ENCODE peak calls at places on chromosomes 2 and 18, in ten cellular contexts. P, S, Q, F, V, U, B, Y, X and E are unnamed samples.

GRCh38 chr2:44170337-44170736 is 1.7 kb downstream of the PPM1B start:
- DNase-seq in X (no peak), Q (no peak), Y (no peak), U (no peak), V (no peak), P (no peak), F (no peak), S (no peak), B (no peak), E (no peak)

GRCh38 chr2:223247136-223247535 is 195.1 kb downstream of the KCNE4 start:
- DNase-seq in F (no peak), X (no peak), U (no peak), B (peak; percentile 28), S (no peak), Q (no peak), Y (no peak), V (peak; percentile 40), P (no peak), E (no peak)

GRCh38 chr18:67261931-67262552 is 254.5 kb downstream of the DSEL start:
- DNase-seq in X (no peak), B (no peak), F (no peak), V (no peak), U (no peak), Q (no peak), Y (no peak), S (no peak), P (no peak), E (no peak)

GRCh38 chr2:176729706-176730569 is 460.7 kb downstream of the MTX2 start:
- DNase-seq in V (peak; percentile 95), U (peak; percentile 33), X (no peak), Q (no peak), B (no peak), Y (peak; percentile 62), P (no peak), F (no peak), S (peak; percentile 67), E (peak; percentile 41)

GRCh38 chr2:169683425-169684134 is 10.6 kb downstream of the CFAP210 start:
- DNase-seq in Q (no peak), U (no peak), B (no peak), P (no peak), S (no peak), V (no peak), Y (no peak), F (no peak), X (no peak), E (no peak)

GRCh38 chr2:79860233-79861058 is 347.6 kb downstream of the CTNNA2 start:
- DNase-seq in Y (no peak), F (no peak), B (no peak), V (no peak), S (no peak), P (no peak), U (no peak), Q (no peak), X (no peak), E (no peak)

GRCh38 chr2:7430869-7431641 is 513.8 kb downstream of the RNF144A start:
- DNase-seq in V (no peak), P (no peak), B (no peak), F (no peak), Y (peak; percentile 79), S (no peak), Q (no peak), X (peak; percentile 91), U (no peak), E (no peak)

GRCh38 chr2:113124181-113124961 is 3.0 kb upstream of the IL1RN start:
- DNase-seq in V (no peak), B (no peak), X (no peak), F (peak; percentile 38), Q (no peak), Y (no peak), S (no peak), P (no peak), U (no peak), E (no peak)

GRCh38 chr18:69974365-69974764 is 26.7 kb upstream of the CD226 start:
- DNase-seq in X (no peak), B (no peak), F (no peak), S (no peak), P (no peak), Q (no peak), V (no peak), Y (no peak), U (no peak), E (no peak)

GRCh38 chr2:72146357-72147302 is 1.0 kb downstream of the CYP26B1 start:
- DNase-seq in P (peak; percentile 46), X (peak; percentile 75), U (peak; percentile 13), V (peak; percentile 13), B (no peak), S (no peak), Q (peak; percentile 62), Y (peak; percentile 49), F (no peak), E (peak; percentile 18)

GRCh38 chr2:148813603-148814065 is 61.4 kb upstream of the KIF5C start:
- DNase-seq in S (no peak), U (no peak), F (peak; percentile 76), B (no peak), X (no peak), P (no peak), Y (no peak), V (no peak), Q (no peak), E (no peak)
- TF ChIP-seq POLR2A in S (no peak), U (no peak), F (peak; percentile 36), B (no peak), X (no peak), P (no peak), Y (no peak), V (no peak), Q (no peak), E (no peak)

DNA sequence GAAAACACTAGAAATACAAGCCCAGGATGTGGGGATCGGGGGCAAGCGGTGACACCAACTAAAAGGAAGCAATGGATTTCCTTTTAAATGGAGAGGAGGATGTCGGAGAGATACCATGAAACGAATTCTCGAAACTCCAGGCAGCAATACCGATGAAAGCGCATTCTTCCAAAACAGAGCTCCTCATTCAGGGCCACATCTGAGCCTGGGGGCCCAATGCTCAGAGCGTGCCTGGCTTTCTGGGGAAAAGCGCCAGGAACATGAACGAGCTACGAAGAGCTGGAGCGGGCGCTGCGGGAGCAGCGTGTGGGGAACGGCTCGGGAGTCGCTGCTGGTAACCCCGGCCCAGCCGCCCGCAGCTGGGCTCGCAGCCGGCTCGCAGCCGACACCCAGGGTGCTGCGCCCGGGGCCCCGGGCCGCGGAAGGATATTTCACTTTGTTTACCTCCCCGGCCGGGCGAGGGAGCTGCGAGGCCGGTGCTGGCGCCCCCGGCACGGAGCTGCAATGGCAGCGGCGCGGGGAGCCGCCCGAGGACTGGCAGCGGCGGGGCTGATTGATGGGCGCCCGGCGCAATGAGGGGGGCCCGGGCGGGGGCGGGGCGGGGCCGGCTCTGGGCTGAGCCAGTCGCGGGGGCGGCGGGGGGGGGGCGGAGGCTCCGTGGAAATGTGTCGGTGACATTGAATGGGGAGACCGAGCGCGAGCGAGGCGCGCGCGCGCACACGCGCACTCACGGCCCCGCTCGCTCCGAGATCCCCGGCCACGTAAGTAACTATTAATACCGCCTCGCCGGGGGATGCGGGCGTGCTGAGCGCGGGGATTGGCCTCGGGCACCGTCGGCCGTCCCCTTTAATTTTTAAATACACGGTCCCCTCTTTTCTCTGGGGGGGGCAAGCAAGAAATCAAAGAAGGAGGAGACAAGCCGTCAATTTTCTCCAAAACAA is at the start of gene TRIB2:
- DNase-seq in U (peak; percentile 85), Y (peak; percentile 68), F (no peak), B (peak; percentile 61), Q (peak; percentile 92), V (peak; percentile 85), P (peak; percentile 82), X (peak; percentile 98), S (peak; percentile 92), E (peak; percentile 93)
- TF ChIP-seq POLR2A in U (peak; percentile 36), Y (no peak), F (peak; percentile 54), B (no peak), Q (peak; percentile 38), V (peak; percentile 67), P (peak; percentile 50), X (no peak), S (peak; percentile 84), E (peak; percentile 56)

GRCh38 chr2:144505245-144505801 is 14.6 kb downstream of the ZEB2 start:
- DNase-seq in X (no peak), F (no peak), V (no peak), U (no peak), Y (no peak), P (no peak), S (no peak), B (no peak), Q (no peak), E (no peak)
- TF ChIP-seq POLR2A in X (no peak), F (no peak), V (no peak), U (no peak), Y (no peak), P (no peak), S (no peak), B (no peak), Q (no peak), E (no peak)

GRCh38 chr2:20267529-20267928 is 42.6 kb upstream of the SDC1 start:
- DNase-seq in P (no peak), X (no peak), V (no peak), Q (no peak), Y (no peak), F (no peak), B (no peak), S (no peak), U (no peak), E (no peak)
- TF ChIP-seq POLR2A in P (no peak), X (no peak), V (no peak), Q (no peak), Y (no peak), F (no peak), B (no peak), S (no peak), U (no peak), E (no peak)

GRCh38 chr2:216691210-216691741 is 4.1 kb downstream of the IGFBP5 start:
- DNase-seq in P (no peak), V (no peak), Y (peak; percentile 74), X (no peak), Q (peak; percentile 96), U (peak; percentile 86), F (no peak), B (no peak), S (peak; percentile 52), E (peak; percentile 89)
- TF ChIP-seq POLR2A in P (no peak), V (no peak), Y (no peak), X (no peak), Q (no peak), U (no peak), F (no peak), B (no peak), S (no peak), E (peak; percentile 34)

GRCh38 chr18:3665780-3666525 is 216.0 kb downstream of the TGIF1 start:
- DNase-seq in V (peak; percentile 90), F (peak; percentile 30), Y (peak; percentile 83), S (peak; percentile 87), U (peak; percentile 88), P (peak; percentile 84), Q (peak; percentile 91), B (peak; percentile 95), X (no peak), E (peak; percentile 89)
- TF ChIP-seq POLR2A in V (no peak), F (no peak), Y (no peak), S (peak; percentile 22), U (no peak), P (no peak), Q (no peak), B (no peak), X (no peak), E (no peak)

GRCh38 chr2:64988420-64989125 is 626 bp upstream of the SLC1A4 start:
- DNase-seq in Y (peak; percentile 67), S (peak; percentile 73), U (peak; percentile 67), F (no peak), P (no peak), X (peak; percentile 94), V (peak; percentile 79), B (peak; percentile 19), Q (peak; percentile 88), E (peak; percentile 71)
- TF ChIP-seq POLR2A in Y (no peak), S (peak; percentile 74), U (peak; percentile 23), F (peak; percentile 59), P (peak; percentile 7), X (no peak), V (peak; percentile 73), B (no peak), Q (peak; percentile 36), E (peak; percentile 68)